ENCODE peak calls at places on chromosomes 4 and X, in seven cellular contexts. J is tibial artery; C is right lobe of liver; M is upper lobe of right lung; P is AG04450; F is H1; R is CD4-positive, CD25-positive, alpha-beta regulatory T cell. V is an unnamed sample.

GRCh38 chr4:120105472-120105871 is 38.8 kb upstream of the MAD2L1 start:
- DNase-seq in C (no peak), R (no peak), P (no peak), F (no peak), M (no peak), J (no peak), V (no peak)

GRCh38 chr4:45679411-45679810 is 444.4 kb downstream of the GABRG1 start:
- DNase-seq in M (no peak), J (no peak), R (no peak), C (no peak), F (no peak), P (no peak), V (no peak)

GRCh38 chrX:69531031-69531755 is 27.1 kb downstream of the NALF2 start:
- DNase-seq in C (no peak), P (no peak), R (no peak), F (no peak), J (no peak), M (no peak), V (no peak)

GRCh38 chr4:110196206-110196870 is 2.1 kb downstream of the ELOVL6 start:
- DNase-seq in J (peak), R (no peak), P (no peak), C (peak), F (peak), M (peak), V (no peak)

GRCh38 chr4:53682196-53682595 is 90.9 kb upstream of the LNX1 start:
- DNase-seq in J (no peak), R (no peak), P (peak), M (no peak), C (no peak), F (no peak), V (no peak)

GRCh38 chr4:154714339-154715040 is 29.3 kb upstream of the LRAT start:
- DNase-seq in M (no peak), P (no peak), C (no peak), F (no peak), R (no peak), J (no peak), V (no peak)

GRCh38 chr4:89836031-89836777 is 757 bp downstream of the SNCA start:
- DNase-seq in C (no peak), R (no peak), M (peak), J (no peak), F (peak), P (no peak), V (no peak)

GRCh38 chr4:62517721-62518120 is 1317.6 kb downstream of the ADGRL3 start:
- DNase-seq in J (no peak), C (no peak), F (no peak), M (no peak), R (no peak), P (no peak), V (no peak)

GRCh38 chrX:133888941-133889340 is 96.5 kb downstream of the GPC3 start:
- DNase-seq in C (no peak), M (no peak), J (no peak), P (no peak), R (no peak), F (no peak), V (no peak)

GRCh38 chrX:85905851-85906250 is 141.5 kb downstream of the CHM start:
- DNase-seq in P (no peak), M (no peak), F (no peak), C (no peak), J (no peak), R (no peak), V (no peak)

GRCh38 chr4:64271601-64272081 is 137.6 kb downstream of the TECRL start:
- DNase-seq in J (no peak), C (no peak), P (no peak), F (no peak), M (no peak), R (no peak), V (no peak)

GRCh38 chrX:69387559-69388487 is 116.3 kb upstream of the NALF2 start:
- DNase-seq in R (peak), C (peak), J (no peak), F (peak), M (peak), P (peak), V (no peak)

GRCh38 chr4:40763228-40763716 is 13.5 kb downstream of the NSUN7 start:
- DNase-seq in J (no peak), R (no peak), C (no peak), F (no peak), M (no peak), P (peak), V (no peak)

GRCh38 chr4:10623241-10623640 is 61.3 kb downstream of the CLNK start:
- DNase-seq in M (no peak), C (no peak), F (no peak), P (peak), J (no peak), R (no peak), V (no peak)

GRCh38 chr4:2469192-2469984 is 482 bp downstream of the RNF4 start:
- DNase-seq in F (no peak), P (no peak), M (peak), C (peak), R (peak), J (no peak), V (no peak)

GRCh38 chr4:148782284-148782683 is 340.1 kb upstream of the NR3C2 start:
- DNase-seq in C (no peak), M (no peak), P (no peak), J (no peak), F (peak), R (no peak), V (no peak)

GRCh38 chrX:16305187-16305586 is 137.9 kb downstream of the MAGEB17 start:
- DNase-seq in R (no peak), M (no peak), P (no peak), C (no peak), J (no peak), F (no peak), V (no peak)

GRCh38 chrX:149074429-149074828 is 430.7 kb downstream of the IDS start:
- DNase-seq in J (no peak), F (no peak), P (no peak), M (no peak), R (no peak), C (no peak), V (peak)

GRCh38 chrX:140815868-140816267 is 106.3 kb downstream of the LINC00632 start:
- DNase-seq in M (no peak), R (no peak), F (no peak), C (no peak), J (no peak), P (no peak), V (no peak)

GRCh38 chrX:1883772-1884171 is 268.9 kb downstream of the ASMT start:
- DNase-seq in R (no peak), C (no peak), P (no peak), M (no peak), J (no peak), F (no peak), V (no peak)

GRCh38 chr4:15756361-15756861 is 21.7 kb upstream of the CD38 start:
- DNase-seq in J (no peak), R (peak), F (no peak), P (no peak), C (no peak), M (no peak), V (no peak)

GRCh38 chr4:22170353-22170752 is 221.8 kb upstream of the KCNIP4 start:
- DNase-seq in C (no peak), F (no peak), J (no peak), R (no peak), P (no peak), M (no peak), V (no peak)

GRCh38 chrX:154714925-154715324 is 36.0 kb downstream of the GAB3 start:
- DNase-seq in P (no peak), C (no peak), J (no peak), R (peak), M (no peak), F (peak), V (no peak)

GRCh38 chr4:46878641-46879040 is 30.4 kb downstream of the COX7B2 start:
- DNase-seq in J (no peak), C (no peak), R (no peak), M (no peak), F (no peak), P (no peak), V (no peak)

GRCh38 chrX:47489507-47490275 is 6.7 kb upstream of the ZNF41 start:
- DNase-seq in R (no peak), F (no peak), P (no peak), J (no peak), M (no peak), C (no peak), V (no peak)

GRCh38 chr4:71259911-71260331 is 78.9 kb upstream of the SLC4A4 start:
- DNase-seq in C (no peak), J (no peak), R (no peak), M (no peak), F (no peak), P (no peak), V (no peak)

GRCh38 chr4:145709843-145710242 is 29.9 kb downstream of the C4orf51 start:
- DNase-seq in C (no peak), J (no peak), P (peak), F (no peak), R (no peak), M (no peak), V (no peak)

GRCh38 chrX:2485460-2485753 is 15.4 kb downstream of the DHRSX start:
- DNase-seq in P (no peak), C (no peak), R (no peak), J (no peak), M (no peak), F (no peak), V (no peak)

GRCh38 chrX:39065051-39065871 is 264.0 kb downstream of the MID1IP1 start:
- DNase-seq in P (no peak), M (no peak), J (no peak), F (peak), C (no peak), R (no peak), V (no peak)

GRCh38 chrX:45445745-45446412 is 245.2 kb upstream of the DIPK2B start:
- DNase-seq in P (no peak), M (no peak), C (no peak), R (no peak), J (no peak), F (no peak), V (no peak)

GRCh38 chr4:2795558-2796260 is 2.8 kb downstream of the SH3BP2 start:
- DNase-seq in F (no peak), P (no peak), M (peak), C (peak), R (no peak), J (peak), V (no peak)

GRCh38 chrX:123340691-123341090 is 156.6 kb downstream of the GRIA3 start:
- DNase-seq in M (no peak), F (no peak), C (no peak), R (no peak), P (no peak), J (no peak), V (no peak)

GRCh38 chr4:85243857-85244256 is 231.1 kb upstream of the ARHGAP24 start:
- DNase-seq in P (no peak), R (no peak), F (no peak), J (no peak), M (no peak), C (no peak), V (no peak)

GRCh38 chr4:37827030-37827705 is 682 bp downstream of the PGM2 start:
- DNase-seq in J (no peak), F (no peak), M (no peak), R (no peak), C (peak), P (no peak), V (peak)
- H3K27ac ChIP-seq in J (peak), F (no peak), M (peak), R (peak), C (peak), P (peak), V (peak)

DNA sequence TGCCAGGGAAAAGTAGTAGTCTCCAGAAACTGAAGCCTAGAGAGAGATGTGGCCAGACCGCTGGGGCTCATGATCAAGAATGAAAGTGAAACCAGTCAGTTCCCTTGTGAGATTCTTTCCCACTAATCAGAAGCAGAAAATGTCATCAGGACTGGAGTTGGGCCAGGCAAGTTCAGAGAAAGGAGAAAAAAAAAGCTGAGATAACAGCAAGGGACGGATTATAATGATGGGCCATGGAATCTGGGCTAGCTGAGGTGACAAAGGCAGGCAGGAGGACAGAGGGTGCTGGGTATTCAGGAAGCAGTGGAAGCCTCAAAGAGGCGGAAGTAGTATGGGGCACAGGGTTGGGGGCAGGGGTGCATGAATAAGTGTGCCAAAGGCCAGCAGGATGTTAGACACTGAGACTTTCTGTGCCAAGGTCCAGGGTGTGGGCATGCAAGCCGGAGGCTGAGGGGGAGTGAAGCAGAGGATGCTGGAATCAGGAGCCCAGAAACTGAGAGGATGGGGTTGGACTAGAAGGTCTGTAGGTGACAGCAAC is 2.5 kb downstream of the CXorf38 start:
- DNase-seq in M (peak), C (peak), P (no peak), F (no peak), R (peak), J (peak), V (no peak)
- H3K27ac ChIP-seq in M (peak), C (peak), P (peak), F (no peak), R (peak), J (peak), V (peak)

GRCh38 chrX:12979630-12980015 is 4.7 kb downstream of the TMSB4X start:
- DNase-seq in C (no peak), P (no peak), R (no peak), M (no peak), J (no peak), F (no peak), V (no peak)
- H3K27ac ChIP-seq in C (peak), P (no peak), R (peak), M (peak), J (peak), F (no peak), V (peak)

GRCh38 chrX:49054073-49054762 is 4.6 kb upstream of the CCDC120 start:
- DNase-seq in P (no peak), M (no peak), R (no peak), C (no peak), F (no peak), J (no peak), V (no peak)
- H3K27ac ChIP-seq in P (no peak), M (peak), R (peak), C (peak), F (no peak), J (peak), V (peak)

DNA sequence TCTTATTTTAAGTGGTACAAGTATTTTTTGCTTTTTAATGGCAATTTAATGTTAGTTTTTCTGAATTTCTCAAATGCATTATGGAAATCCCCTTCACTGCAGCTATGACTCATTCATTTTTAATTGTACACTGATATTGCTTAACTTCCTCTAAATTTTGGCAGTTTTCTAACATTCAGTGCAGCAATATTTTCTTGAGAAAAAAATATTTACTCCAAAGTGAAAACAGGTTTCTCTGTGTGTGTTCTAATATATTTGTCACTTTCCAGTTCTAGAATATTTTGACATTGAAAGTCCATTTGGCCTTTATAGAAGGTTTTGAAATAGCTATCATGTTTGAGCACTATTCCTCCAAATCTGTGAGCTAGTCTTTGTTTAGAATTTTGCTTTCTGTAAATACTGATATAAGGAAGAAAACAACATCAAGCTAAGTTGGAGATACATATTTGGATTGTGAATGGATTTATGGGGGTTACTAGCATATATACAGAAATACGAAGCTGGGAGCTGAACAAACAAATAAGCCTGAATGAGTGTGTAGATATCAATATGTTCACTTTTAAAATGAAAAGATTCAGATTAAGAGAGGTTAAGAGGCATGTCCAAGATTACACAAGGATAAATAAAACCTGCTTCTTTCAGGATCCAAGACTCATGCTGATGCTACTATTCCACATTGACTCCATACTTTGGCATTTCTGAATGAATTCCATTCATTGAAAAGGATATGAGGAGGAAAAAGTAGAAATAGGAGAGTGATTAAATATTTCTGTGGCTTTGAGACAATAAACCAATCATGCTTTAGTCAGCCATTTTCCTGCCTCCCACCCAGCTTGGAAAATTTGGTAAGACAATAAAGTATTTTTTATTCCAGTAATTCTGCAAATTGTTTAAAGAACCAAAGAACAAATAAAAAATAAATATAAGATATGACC is 57.4 kb upstream of the SLIT2 start:
- DNase-seq in M (no peak), J (no peak), F (no peak), R (no peak), P (peak), C (no peak), V (no peak)
- H3K27ac ChIP-seq in M (no peak), J (no peak), F (no peak), R (no peak), P (no peak), C (no peak), V (no peak)

V was measured in esophagus muscularis mucosa.